ENCODE peak calls at places on chromosomes 7 and 10, in six cellular contexts. N is SK-N-DZ, S is HEK293T, O is substantia nigra, Z is 8988T, H is HuH-7. Q is an unnamed sample.

GRCh38 chr10:30447125-30447799 is 13.3 kb downstream of the MAP3K8 start:
- DNase-seq in N (no peak), S (no peak), O (no peak), Z (no peak), H (no peak), Q (no peak)

GRCh38 chr10:90966146-90966545 is 45.3 kb upstream of the ANKRD1 start:
- DNase-seq in N (no peak), S (no peak), O (no peak), Z (no peak), H (no peak), Q (no peak)

GRCh38 chr10:23643396-23643795 is 204.5 kb downstream of the OTUD1 start:
- DNase-seq in N (no peak), S (no peak), O (no peak), Z (no peak), H (no peak), Q (no peak)

GRCh38 chr7:41702635-41703371 is at the start of gene INHBA:
- DNase-seq in N (no peak), S (no peak), O (no peak), Z (no peak), H (no peak), Q (no peak)

GRCh38 chr7:133530682-133531081 is 277.8 kb downstream of the EXOC4 start:
- DNase-seq in N (no peak), S (no peak), O (no peak), Z (no peak), H (no peak), Q (no peak)

GRCh38 chr10:51638737-51639136 is 60.7 kb downstream of the CSTF2T start:
- DNase-seq in N (no peak), S (no peak), O (no peak), Z (no peak), H (no peak), Q (no peak)

GRCh38 chr10:86979977-86980448 is 11.7 kb downstream of the ADIRF start:
- DNase-seq in N (no peak), S (no peak), O (no peak), Z (no peak), H (no peak), Q (no peak)

GRCh38 chr10:125056161-125057132 is 103.9 kb downstream of the CTBP2 start:
- DNase-seq in N (peak; percentile 42), S (no peak), O (no peak), Z (no peak), H (no peak), Q (no peak)

GRCh38 chr10:131972474-131973071 is 9.2 kb downstream of the BNIP3 start:
- DNase-seq in N (no peak), S (no peak), O (peak; percentile 32), Z (peak; percentile 26), H (no peak), Q (no peak)

GRCh38 chr7:100432053-100432452 is 2.4 kb downstream of the MEPCE start:
- DNase-seq in N (no peak), S (no peak), O (no peak), Z (no peak), H (no peak), Q (no peak)

Q was measured in GM12864.